ENCODE peak calls at places on chromosome 9, in ten cellular contexts. T is left ventricle myocardium inferior, K is kidney, Z is testis, L is progenitor cell of endocrine pancreas, B is lower lobe of right lung, I is Calu3, A is astrocyte of the spinal cord, E is Panc1, P is transverse colon. Y is an unnamed sample.

GRCh38 chr9:107989544-107989943 is 500.0 kb upstream of the KLF4 start:
- DNase-seq in A (no peak), Z (no peak), B (no peak), T (no peak), P (no peak), K (no peak), L (no peak), I (no peak), E (no peak), Y (no peak)

GRCh38 chr9:112338561-112338960 is 5.1 kb upstream of the PTBP3 start:
- DNase-seq in P (peak), E (no peak), I (no peak), L (no peak), K (no peak), T (no peak), Z (no peak), B (no peak), A (peak), Y (no peak)

GRCh38 chr9:94002316-94003140 is 47.4 kb upstream of the BARX1 start:
- DNase-seq in L (peak), E (peak), P (peak), B (no peak), Z (peak), T (no peak), K (no peak), I (peak), A (peak), Y (no peak)

GRCh38 chr9:72363908-72364678 is 915 bp downstream of the ZFAND5 start:
- DNase-seq in Z (peak), A (peak), I (peak), P (peak), K (peak), L (peak), E (no peak), T (peak), B (peak), Y (no peak)

GRCh38 chr9:92525306-92525705 is 10.5 kb downstream of the ECM2 start:
- DNase-seq in L (no peak), B (no peak), A (peak), E (no peak), K (no peak), T (no peak), I (no peak), P (no peak), Z (no peak), Y (no peak)

GRCh38 chr9:2916382-2916985 is 72.6 kb upstream of the PUM3 start:
- DNase-seq in Z (no peak), A (no peak), K (no peak), I (no peak), T (no peak), B (no peak), P (no peak), L (no peak), E (no peak), Y (no peak)

GRCh38 chr9:92654481-92655301 is 15.2 kb downstream of the IPPK start:
- DNase-seq in K (no peak), Z (no peak), B (peak), E (no peak), A (no peak), I (no peak), L (no peak), T (no peak), P (no peak), Y (no peak)

GRCh38 chr9:38142201-38142600 is 73.2 kb upstream of the SHB start:
- DNase-seq in B (no peak), A (no peak), Z (no peak), I (no peak), K (no peak), P (no peak), T (no peak), L (no peak), E (no peak), Y (no peak)

GRCh38 chr9:7216004-7216821 is 458.4 kb downstream of the KDM4C start:
- DNase-seq in T (no peak), A (peak), E (no peak), Z (no peak), P (no peak), I (peak), L (no peak), B (no peak), K (no peak), Y (no peak)

GRCh38 chr9:17578911-17579793 is at the start of gene SH3GL2:
- DNase-seq in A (peak), E (no peak), T (peak), Z (peak), L (peak), I (peak), K (peak), B (peak), P (peak), Y (no peak)

GRCh38 chr9:113635586-113635985 is 172.1 kb downstream of the RGS3 start:
- DNase-seq in Z (no peak), E (no peak), T (no peak), B (no peak), K (no peak), A (no peak), L (no peak), P (no peak), I (no peak), Y (no peak)

GRCh38 chr9:29144476-29144875 is 1571.2 kb upstream of the C9orf72 start:
- DNase-seq in E (no peak), B (no peak), K (no peak), I (no peak), P (no peak), L (no peak), T (no peak), A (no peak), Z (no peak), Y (no peak)

GRCh38 chr9:109317979-109318671 is 2.7 kb downstream of the EPB41L4B start:
- DNase-seq in I (no peak), L (no peak), E (no peak), Z (no peak), T (no peak), P (no peak), B (no peak), A (no peak), K (no peak), Y (no peak)

GRCh38 chr9:110143969-110144545 is 63.9 kb downstream of the C9orf152 start:
- DNase-seq in Z (no peak), L (no peak), P (peak), A (no peak), K (no peak), B (no peak), T (no peak), E (no peak), I (no peak), Y (no peak)

GRCh38 chr9:70494221-70494620 is 79.8 kb upstream of the KLF9 start:
- DNase-seq in K (no peak), Z (no peak), T (no peak), P (no peak), I (no peak), E (no peak), B (no peak), A (no peak), L (no peak), Y (no peak)

GRCh38 chr9:88583901-88584596 is 49.1 kb downstream of the NXNL2 start:
- DNase-seq in E (no peak), L (no peak), P (no peak), Z (no peak), K (no peak), A (peak), B (no peak), I (no peak), T (no peak), Y (no peak)

GRCh38 chr9:123299558-123300126 is 31.3 kb upstream of the STRBP start:
- DNase-seq in Z (no peak), B (no peak), P (no peak), I (no peak), E (no peak), T (no peak), A (no peak), K (peak), L (no peak), Y (no peak)

GRCh38 chr9:114282926-114283325 is 40.0 kb upstream of the ORM1 start:
- DNase-seq in B (peak), K (peak), L (no peak), A (peak), P (no peak), Z (no peak), E (no peak), T (peak), I (no peak), Y (no peak)

GRCh38 chr9:99859395-99859980 is 37.8 kb downstream of the NR4A3 start:
- DNase-seq in P (no peak), L (peak), K (no peak), T (no peak), E (no peak), A (no peak), B (no peak), I (no peak), Z (no peak), Y (no peak)

GRCh38 chr9:93288891-93289883 is 105.2 kb downstream of the WNK2 start:
- DNase-seq in A (no peak), E (no peak), Z (no peak), K (peak), B (peak), L (no peak), T (no peak), P (no peak), I (peak), Y (no peak)

GRCh38 chr9:3656224-3656623 is 130.4 kb upstream of the RFX3 start:
- DNase-seq in I (no peak), K (no peak), L (no peak), T (no peak), E (no peak), B (no peak), P (no peak), A (no peak), Z (no peak), Y (no peak)

GRCh38 chr9:121935744-121936143 is 157.4 kb downstream of the TTLL11 start:
- DNase-seq in P (no peak), B (no peak), L (no peak), T (no peak), Z (no peak), E (no peak), I (no peak), A (no peak), K (no peak), Y (no peak)

GRCh38 chr9:93168581-93168980 is 15.4 kb upstream of the WNK2 start:
- DNase-seq in Z (no peak), E (no peak), K (no peak), A (no peak), B (no peak), L (no peak), I (no peak), T (no peak), P (no peak), Y (no peak)

GRCh38 chr9:110700953-110701352 is 32.4 kb downstream of the MUSK start:
- DNase-seq in Z (no peak), E (peak), A (peak), B (no peak), K (no peak), T (no peak), I (no peak), L (no peak), P (no peak), Y (no peak)

GRCh38 chr9:100167176-100167575 is 68.1 kb downstream of the INVS start:
- DNase-seq in P (no peak), L (no peak), B (no peak), E (no peak), T (no peak), Z (no peak), I (no peak), K (no peak), A (peak), Y (no peak)

GRCh38 chr9:86902606-86903460 is 44.5 kb downstream of the GAS1 start:
- DNase-seq in L (no peak), B (no peak), E (no peak), P (no peak), Z (no peak), I (no peak), K (peak), T (no peak), A (no peak), Y (no peak)

GRCh38 chr9:135590486-135591079 is 29.0 kb downstream of the PAEP start:
- DNase-seq in Z (peak), I (no peak), L (no peak), A (no peak), E (no peak), B (no peak), P (no peak), K (peak), T (no peak), Y (no peak)

GRCh38 chr9:96256800-96257199 is 45.2 kb downstream of the HSD17B3 start:
- DNase-seq in P (no peak), E (no peak), A (peak), L (no peak), Z (no peak), I (no peak), T (no peak), B (no peak), K (no peak), Y (no peak)

GRCh38 chr9:96612105-96612965 is 7.3 kb downstream of the CDC14B start:
- DNase-seq in T (peak), Z (peak), P (peak), K (no peak), L (no peak), E (no peak), B (no peak), I (peak), A (peak), Y (no peak)

GRCh38 chr9:133938086-133938485 is 54.0 kb downstream of the VAV2 start:
- DNase-seq in E (no peak), B (no peak), Z (no peak), I (no peak), K (no peak), A (no peak), P (no peak), T (no peak), L (no peak), Y (no peak)

GRCh38 chr9:136675477-136676296 is 11.6 kb downstream of the AGPAT2 start:
- DNase-seq in Z (no peak), E (no peak), P (no peak), T (no peak), L (no peak), B (no peak), K (no peak), A (no peak), I (no peak), Y (no peak)

GRCh38 chr9:113993838-113994540 is 84.1 kb downstream of the AMBP start:
- DNase-seq in K (peak), T (peak), Z (peak), L (no peak), I (no peak), E (no peak), P (peak), B (peak), A (peak), Y (no peak)

GRCh38 chr9:134318481-134318891 is 7.8 kb upstream of the RXRA start:
- DNase-seq in T (peak), I (no peak), P (no peak), L (no peak), Z (no peak), B (peak), E (no peak), A (no peak), K (peak), Y (no peak)

GRCh38 chr9:115207003-115207837 is 89.3 kb upstream of the TNC start:
- DNase-seq in P (no peak), Z (no peak), T (no peak), I (no peak), L (no peak), A (no peak), K (no peak), B (no peak), E (no peak), Y (no peak)

GRCh38 chr9:33229359-33230120 is 10.4 kb upstream of the SPINK4 start:
- DNase-seq in B (peak), K (peak), Z (no peak), A (no peak), P (peak), E (peak), T (no peak), I (peak), L (no peak), Y (no peak)

GRCh38 chr9:125509476-125509875 is 197.5 kb downstream of the MAPKAP1 start:
- DNase-seq in E (no peak), L (no peak), B (no peak), A (no peak), I (no peak), T (no peak), K (no peak), Z (no peak), P (no peak), Y (no peak)

GRCh38 chr9:15837079-15837679 is 284.3 kb downstream of the CCDC171 start:
- DNase-seq in B (no peak), A (peak), Z (peak), P (no peak), I (peak), L (peak), T (no peak), E (no peak), K (no peak), Y (no peak)
- TF ChIP-seq CTCF in B (peak), A (peak), Z (peak), P (peak), I (peak), L (peak), T (peak), E (peak), K (peak), Y (no peak)

GRCh38 chr9:15280647-15281046 is 26.4 kb downstream of the TTC39B start:
- DNase-seq in P (no peak), I (no peak), B (no peak), T (no peak), Z (no peak), E (no peak), K (no peak), A (no peak), L (no peak), Y (no peak)

GRCh38 chr9:15276328-15276969 is 30.6 kb downstream of the TTC39B start:
- DNase-seq in B (no peak), L (no peak), I (no peak), P (peak), T (no peak), K (no peak), E (no peak), Z (no peak), A (no peak), Y (no peak)

GRCh38 chr9:15278290-15278689 is 28.7 kb downstream of the TTC39B start:
- DNase-seq in E (no peak), T (no peak), I (no peak), P (no peak), B (no peak), L (no peak), Z (no peak), A (no peak), K (no peak), Y (no peak)

GRCh38 chr9:15278839-15279238 is 28.2 kb downstream of the TTC39B start:
- DNase-seq in K (no peak), A (no peak), E (no peak), B (no peak), I (no peak), T (no peak), L (no peak), P (no peak), Z (no peak), Y (no peak)

GRCh38 chr9:15277400-15278137 is 29.4 kb downstream of the TTC39B start:
- DNase-seq in I (no peak), B (no peak), A (peak), P (no peak), Z (no peak), K (no peak), E (no peak), T (no peak), L (no peak), Y (no peak)
- TF ChIP-seq CTCF in I (no peak), B (peak), A (peak), P (peak), Z (peak), K (peak), E (peak), T (peak), L (peak), Y (no peak)

GRCh38 chr9:34513567-34514214 is 9.1 kb downstream of the ENHO start:
- DNase-seq in L (no peak), E (no peak), B (no peak), Z (peak), A (no peak), K (no peak), P (no peak), T (no peak), I (no peak), Y (no peak)

GRCh38 chr9:34515959-34516358 is 6.8 kb downstream of the ENHO start:
- DNase-seq in I (no peak), K (no peak), E (no peak), P (no peak), A (no peak), T (no peak), B (no peak), Z (no peak), L (no peak), Y (no peak)

GRCh38 chr9:34514401-34514800 is 8.4 kb downstream of the ENHO start:
- DNase-seq in K (no peak), E (no peak), I (no peak), T (no peak), L (no peak), Z (no peak), P (no peak), A (no peak), B (no peak), Y (no peak)

GRCh38 chr9:34517185-34517584 is 5.6 kb downstream of the ENHO start:
- DNase-seq in L (no peak), I (no peak), T (no peak), B (no peak), E (no peak), A (no peak), P (no peak), K (no peak), Z (no peak), Y (no peak)

GRCh38 chr9:34514816-34515215 is 8.0 kb downstream of the ENHO start:
- DNase-seq in E (no peak), L (no peak), T (no peak), B (no peak), P (no peak), I (no peak), Z (no peak), A (no peak), K (no peak), Y (no peak)
- TF ChIP-seq CTCF in E (no peak), L (no peak), T (no peak), B (no peak), P (no peak), I (no peak), Z (no peak), A (no peak), K (no peak), Y (no peak)

GRCh38 chr9:6126377-6126776 is 89.2 kb upstream of the IL33 start:
- DNase-seq in L (no peak), E (no peak), I (no peak), Z (no peak), A (no peak), K (no peak), T (no peak), B (no peak), P (no peak), Y (no peak)
- TF ChIP-seq CTCF in L (no peak), E (no peak), I (no peak), Z (no peak), A (no peak), K (no peak), T (no peak), B (no peak), P (no peak), Y (no peak)

DNA sequence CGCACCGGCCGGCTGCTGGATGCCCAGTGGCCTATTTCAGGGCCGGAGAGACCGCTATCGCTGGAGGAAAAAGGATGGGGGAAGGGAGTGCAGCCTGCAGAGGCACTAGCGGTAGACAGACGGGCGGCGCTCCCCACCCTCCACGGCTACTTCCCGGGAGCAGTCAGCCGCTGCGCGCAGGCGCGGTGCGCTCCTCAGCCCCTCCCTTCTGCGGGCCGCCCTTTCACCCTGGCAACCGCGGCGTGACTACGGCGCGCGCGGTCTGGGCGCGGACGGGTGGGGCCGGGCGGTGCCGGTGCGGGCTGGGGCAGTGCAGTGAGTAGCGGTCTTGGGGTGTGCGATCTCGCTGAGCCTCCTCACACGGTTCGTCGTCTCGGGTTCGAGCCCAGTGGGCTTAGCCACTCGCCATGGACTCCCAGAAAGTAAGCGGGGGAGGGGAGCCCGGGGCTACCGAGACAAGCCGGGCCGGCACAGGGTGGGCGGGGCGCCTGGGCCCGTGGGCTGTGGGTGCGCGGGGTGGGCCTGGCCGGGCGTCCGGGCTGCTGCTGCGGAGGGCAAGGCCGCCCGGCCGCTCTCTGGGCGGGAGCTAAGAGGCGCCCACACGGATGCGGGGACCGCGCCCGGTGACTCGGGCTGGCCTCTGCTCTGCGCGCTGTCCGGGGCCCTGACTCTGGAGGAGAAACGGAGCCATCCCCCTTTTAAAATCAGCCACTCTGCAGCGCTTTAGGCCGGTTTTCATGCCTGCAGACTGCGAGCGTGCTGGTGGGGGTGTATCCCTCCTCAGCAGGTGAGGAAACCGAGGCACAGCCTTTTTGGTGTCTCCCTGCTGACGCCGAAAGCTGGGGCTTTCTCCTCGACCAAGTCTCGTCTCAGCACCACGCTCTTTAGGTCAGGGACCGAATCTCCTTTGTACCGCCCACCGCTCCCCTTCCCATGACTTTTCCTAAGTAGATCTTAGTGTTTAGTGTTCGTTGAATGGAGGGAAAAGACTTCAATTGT is at the start of gene FSD1L:
- DNase-seq in I (peak), T (peak), K (peak), P (peak), Z (peak), L (peak), A (peak), B (peak), E (peak), Y (peak)
- TF ChIP-seq CTCF in I (no peak), T (peak), K (peak), P (no peak), Z (no peak), L (no peak), A (peak), B (peak), E (no peak), Y (no peak)

Y was measured in omental fat pad.